ENCODE peak calls at places on chromosomes 5 and 9, in four cellular contexts. L is K562, Z is SK-N-SH, N is GM12878. O is an unnamed sample.

GRCh38 chr9:3647652-3648051 is 121.9 kb upstream of the RFX3 start:
- DNase-seq in L (no peak), Z (no peak), N (no peak), O (no peak)

GRCh38 chr5:93403529-93403928 is 177.5 kb downstream of the NR2F1-AS1 start:
- DNase-seq in L (no peak), Z (no peak), N (no peak), O (no peak)

GRCh38 chr5:88190106-88190834 is 78.4 kb downstream of the TMEM161B start:
- DNase-seq in L (no peak), Z (no peak), N (no peak), O (no peak)

GRCh38 chr5:94849821-94850736 is 231.6 kb downstream of the SLF1 start:
- DNase-seq in L (peak), Z (peak), N (peak), O (peak)

GRCh38 chr5:89936576-89936975 is 473.0 kb downstream of the CETN3 start:
- DNase-seq in L (no peak), Z (no peak), N (no peak), O (no peak)

GRCh38 chr5:116536279-116537161 is 38.1 kb downstream of the SEMA6A start:
- DNase-seq in L (no peak), Z (no peak), N (no peak), O (peak)

GRCh38 chr5:98631311-98632054 is 142.0 kb upstream of the RGMB start:
- DNase-seq in L (no peak), Z (no peak), N (no peak), O (no peak)

GRCh38 chr5:140926211-140926902 is at the start of gene PCDHAC1:
- DNase-seq in L (peak), Z (peak), N (no peak), O (no peak)

GRCh38 chr5:113375492-113376060 is 59.2 kb downstream of the TSSK1B start:
- DNase-seq in L (no peak), Z (no peak), N (no peak), O (no peak)

GRCh38 chr9:127835930-127836586 is 18.4 kb downstream of the ENG start:
- DNase-seq in L (no peak), Z (no peak), N (no peak), O (no peak)

GRCh38 chr5:174706997-174707548 is 17.3 kb upstream of the MSX2 start:
- DNase-seq in L (no peak), Z (no peak), N (no peak), O (no peak)

GRCh38 chr5:172454355-172455086 is at the start of gene SH3PXD2B:
- DNase-seq in L (peak), Z (peak), N (no peak), O (peak)

GRCh38 chr5:147539053-147539452 is 29.2 kb upstream of the DPYSL3 start:
- DNase-seq in L (no peak), Z (no peak), N (no peak), O (no peak)

GRCh38 chr9:11702529-11702928 is 990.7 kb upstream of the TYRP1 start:
- DNase-seq in L (no peak), Z (no peak), N (no peak), O (no peak)

GRCh38 chr9:130283514-130284248 is 18.1 kb downstream of the HMCN2 start:
- DNase-seq in L (no peak), Z (no peak), N (no peak), O (no peak)

GRCh38 chr5:180209137-180209581 is at the start of gene RASGEF1C:
- DNase-seq in L (peak), Z (peak), N (no peak), O (peak)

GRCh38 chr5:56873056-56873455 is 36.3 kb upstream of the SETD9 start:
- DNase-seq in L (no peak), Z (no peak), N (no peak), O (no peak)

GRCh38 chr5:124034963-124035362 is 523.0 kb downstream of the CSNK1G3 start:
- DNase-seq in L (no peak), Z (no peak), N (peak), O (no peak)

GRCh38 chr9:138042146-138042545 is 164.6 kb downstream of the CACNA1B start:
- DNase-seq in L (no peak), Z (no peak), N (no peak), O (no peak)

GRCh38 chr9:6538666-6539071 is 106.9 kb downstream of the GLDC start:
- DNase-seq in L (no peak), Z (no peak), N (no peak), O (no peak)

GRCh38 chr9:105067895-105068580 is 140.1 kb upstream of the ABCA1 start:
- DNase-seq in L (no peak), Z (no peak), N (no peak), O (no peak)

GRCh38 chr9:68733021-68733405 is 28.0 kb downstream of the PIP5K1B start:
- DNase-seq in L (no peak), Z (no peak), N (no peak), O (no peak)

DNA sequence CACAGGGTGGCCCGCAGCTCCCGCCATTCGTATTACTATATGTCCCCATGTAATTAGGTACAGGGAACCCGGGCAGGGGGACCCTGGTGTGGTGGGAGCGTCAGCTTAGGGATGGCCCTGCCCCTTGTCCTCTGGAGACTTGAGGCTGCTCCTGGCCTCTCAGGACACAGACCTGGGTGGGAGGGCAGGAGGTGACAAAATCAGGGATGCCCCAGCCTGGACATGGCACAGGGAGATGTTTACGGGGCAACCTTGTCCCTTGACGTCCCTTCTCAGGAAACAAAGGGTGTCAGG is 28.7 kb upstream of the ANKRD33B start:
- DNase-seq in L (no peak), Z (no peak), N (no peak), O (no peak)
- TF ChIP-seq POLR2AphosphoS5 in L (no peak), Z (no peak), N (no peak), O (no peak)

GRCh38 chr5:76715734-76716455 is at the start of gene F2R:
- DNase-seq in L (peak), Z (peak), N (no peak), O (peak)

GRCh38 chr5:76715484-76715733 is 517 bp upstream of the F2R start:
- DNase-seq in L (no peak), Z (no peak), N (no peak), O (no peak)

GRCh38 chr5:76709762-76710161 is 6.2 kb upstream of the F2R start:
- DNase-seq in L (no peak), Z (no peak), N (no peak), O (no peak)

GRCh38 chr5:76714771-76715483 is 999 bp upstream of the F2R start:
- DNase-seq in L (no peak), Z (peak), N (no peak), O (no peak)

DNA sequence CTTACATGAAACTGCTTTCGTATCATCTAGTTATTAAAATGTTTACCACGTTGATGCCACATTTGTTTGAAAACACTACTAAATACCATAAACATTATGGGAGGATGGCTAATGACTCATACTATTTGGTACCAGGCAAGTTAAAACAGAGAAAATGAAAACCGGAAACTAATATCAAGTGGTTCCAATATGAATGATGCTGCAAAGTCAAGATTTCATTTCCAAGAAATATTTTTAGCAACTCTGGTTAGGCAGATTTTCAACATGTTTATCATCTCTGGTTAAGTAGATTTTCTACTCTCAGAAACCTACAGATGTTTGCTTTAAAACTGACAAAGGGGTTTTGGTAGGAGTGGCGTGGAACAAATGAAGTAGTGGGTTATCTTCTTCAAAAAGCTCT is 4.9 kb upstream of the F2R start:
- DNase-seq in L (no peak), Z (no peak), N (no peak), O (no peak)
- TF ChIP-seq MXI1 in L (no peak), Z (no peak), N (no peak), O (no peak)

GRCh38 chr5:131163315-131164119 is 1.5 kb downstream of the HINT1 start:
- DNase-seq in L (no peak), Z (no peak), N (no peak), O (peak)

GRCh38 chr5:131167615-131168014 is 2.6 kb upstream of the HINT1 start:
- DNase-seq in L (no peak), Z (no peak), N (no peak), O (no peak)

GRCh38 chr5:131160134-131160533 is 4.9 kb downstream of the HINT1 start:
- DNase-seq in L (no peak), Z (no peak), N (no peak), O (no peak)

GRCh38 chr5:131164931-131165727 is at the start of gene HINT1:
- DNase-seq in L (peak), Z (peak), N (peak), O (peak)

GRCh38 chr5:131164161-131164930 is 710 bp downstream of the HINT1 start:
- DNase-seq in L (peak), Z (peak), N (no peak), O (peak)
- TF ChIP-seq POLR2AphosphoS5 in L (peak), Z (no peak), N (no peak), O (no peak)

GRCh38 chr5:143889986-143890385 is 78.0 kb downstream of the HMHB1 start:
- DNase-seq in L (no peak), Z (no peak), N (no peak), O (no peak)

GRCh38 chr5:143887901-143888648 is 76.1 kb downstream of the HMHB1 start:
- DNase-seq in L (no peak), Z (no peak), N (no peak), O (no peak)

GRCh38 chr5:143888912-143889311 is 77.0 kb downstream of the HMHB1 start:
- DNase-seq in L (no peak), Z (no peak), N (no peak), O (no peak)

GRCh38 chr5:143886621-143887301 is 74.8 kb downstream of the HMHB1 start:
- DNase-seq in L (no peak), Z (peak), N (no peak), O (no peak)

DNA sequence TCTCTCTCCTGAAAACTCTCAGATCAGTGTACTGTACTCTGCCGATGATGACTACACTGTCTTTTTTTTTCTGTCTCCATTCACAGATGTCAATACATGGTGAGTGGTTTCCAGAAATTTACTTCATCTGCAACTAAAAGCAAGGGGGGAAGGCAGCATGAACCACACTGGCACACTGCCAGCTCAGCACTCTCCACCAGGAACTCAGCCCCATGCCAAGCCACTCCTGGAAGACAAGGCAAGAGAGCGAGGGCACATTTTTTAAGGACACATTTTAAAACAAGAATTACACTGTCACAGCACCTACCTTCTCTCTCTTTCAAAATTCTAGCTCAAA is 75.3 kb downstream of the HMHB1 start:
- DNase-seq in L (no peak), Z (peak), N (no peak), O (no peak)
- TF ChIP-seq MXI1 in L (no peak), Z (peak), N (no peak), O (no peak)

GRCh38 chr5:7190727-7191126 is 205.2 kb upstream of the ADCY2 start:
- DNase-seq in L (no peak), Z (no peak), N (no peak), O (no peak)
- TF ChIP-seq POLR2AphosphoS5 in L (no peak), Z (no peak), N (no peak), O (no peak)

GRCh38 chr5:142199388-142199787 is 90.8 kb downstream of the NDFIP1 start:
- DNase-seq in L (no peak), Z (no peak), N (no peak), O (no peak)

GRCh38 chr5:142201471-142201887 is 92.9 kb downstream of the NDFIP1 start:
- DNase-seq in L (no peak), Z (no peak), N (no peak), O (no peak)

GRCh38 chr5:142200387-142200786 is 91.8 kb downstream of the NDFIP1 start:
- DNase-seq in L (no peak), Z (no peak), N (no peak), O (no peak)

GRCh38 chr5:142192799-142193428 is 84.3 kb downstream of the NDFIP1 start:
- DNase-seq in L (no peak), Z (no peak), N (no peak), O (no peak)

DNA sequence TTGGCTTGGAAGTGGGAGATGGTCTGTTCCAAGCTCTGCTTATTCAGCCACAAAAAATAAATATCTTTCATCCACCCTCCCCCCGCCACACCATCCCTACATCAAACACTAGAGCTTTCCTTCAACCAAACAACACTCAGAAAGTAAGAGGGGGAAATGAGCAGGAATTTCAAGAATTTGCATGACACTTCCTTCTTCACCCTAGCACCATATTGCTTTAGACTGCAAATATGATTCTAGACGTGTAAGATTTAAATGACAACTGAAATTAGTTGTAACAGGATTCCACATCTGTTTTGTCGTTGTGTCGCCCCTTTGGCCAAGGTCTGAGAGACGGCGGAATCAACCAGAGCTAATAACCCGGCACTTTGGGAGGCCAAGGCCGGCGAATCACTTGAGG is 88.5 kb downstream of the NDFIP1 start:
- DNase-seq in L (no peak), Z (no peak), N (no peak), O (no peak)
- TF ChIP-seq MXI1 in L (no peak), Z (no peak), N (no peak), O (no peak)

O was measured in HepG2.